ENCODE peak calls at places on chromosome 22, in four cellular contexts. I is stomach, W is H1, L is Peyer's patch. O is an unnamed sample.
A peak's percentile ranks its signal among the peaks of the same experiment; 100 is the strongest.

GRCh38 chr22:20509344-20510047 is 2.1 kb downstream of the MED15 start:
- DNase-seq in W (no peak), L (peak; percentile 79), I (peak; percentile 67), O (no peak)

GRCh38 chr22:32847067-32847491 is 45.6 kb downstream of the TIMP3 start:
- DNase-seq in L (no peak), W (no peak), I (no peak), O (no peak)

GRCh38 chr22:47629791-47630655 is 867.6 kb downstream of the TBC1D22A start:
- DNase-seq in L (peak; percentile 1), W (no peak), I (peak; percentile 3), O (no peak)

GRCh38 chr22:30602049-30602448 is 4.9 kb upstream of the TCN2 start:
- DNase-seq in L (no peak), W (no peak), I (no peak), O (no peak)

GRCh38 chr22:36381513-36382079 is 6.2 kb downstream of the MYH9 start:
- DNase-seq in L (no peak), I (no peak), W (no peak), O (no peak)

GRCh38 chr22:21726650-21727049 is 8.9 kb downstream of the YPEL1 start:
- DNase-seq in W (peak; percentile 74), L (no peak), I (no peak), O (no peak)

GRCh38 chr22:25362215-25362882 is 142.9 kb downstream of the CRYBB2 start:
- DNase-seq in W (peak; percentile 98), L (peak; percentile 69), I (peak; percentile 71), O (no peak)

GRCh38 chr22:30667092-30667485 is 586 bp downstream of the DUSP18 start:
- DNase-seq in I (no peak), W (no peak), L (no peak), O (no peak)

GRCh38 chr22:27692243-27692642 is 109.3 kb downstream of the MN1 start:
- DNase-seq in I (no peak), W (no peak), L (no peak), O (no peak)

GRCh38 chr22:45504703-45505341 is 2.1 kb downstream of the FBLN1 start:
- DNase-seq in L (no peak), I (no peak), W (peak; percentile 60), O (no peak)

GRCh38 chr22:17035246-17035645 is 27.2 kb upstream of the GAB4 start:
- DNase-seq in I (peak; percentile 57), W (no peak), L (no peak), O (no peak)

GRCh38 chr22:34877506-34877905 is 188.5 kb upstream of the ISX start:
- DNase-seq in W (no peak), L (no peak), I (no peak), O (no peak)

GRCh38 chr22:21775061-21775460 is 39.5 kb upstream of the YPEL1 start:
- DNase-seq in W (no peak), I (no peak), L (peak; percentile 13), O (no peak)

GRCh38 chr22:27405672-27406388 is 395.7 kb downstream of the MN1 start:
- DNase-seq in I (peak; percentile 73), L (no peak), W (peak; percentile 89), O (no peak)

GRCh38 chr22:28426346-28427132 is 253.1 kb downstream of the TTC28 start:
- DNase-seq in I (no peak), W (no peak), L (no peak), O (no peak)

GRCh38 chr22:33472462-33473344 is 414.5 kb upstream of the SYN3 start:
- DNase-seq in L (no peak), I (no peak), W (no peak), O (no peak)

GRCh38 chr22:36245805-36246356 is 6.6 kb upstream of the APOL2 start:
- DNase-seq in L (no peak), W (no peak), I (no peak), O (no peak)

GRCh38 chr22:44586337-44586990 is 88.4 kb upstream of the RTL6 start:
- DNase-seq in L (no peak), I (no peak), W (no peak), O (no peak)

GRCh38 chr22:45251828-45252227 is 11.1 kb upstream of the KIAA0930 start:
- DNase-seq in L (no peak), I (no peak), W (no peak), O (no peak)

GRCh38 chr22:40678493-40679248 is 613 bp upstream of the MCHR1 start:
- DNase-seq in L (no peak), I (no peak), W (no peak), O (no peak)

GRCh38 chr22:46577361-46578249 is 40.2 kb upstream of the CELSR1 start:
- DNase-seq in W (no peak), I (no peak), L (no peak), O (no peak)
- TF ChIP-seq POLR2A in W (no peak), I (no peak), L (no peak), O (no peak)

DNA sequence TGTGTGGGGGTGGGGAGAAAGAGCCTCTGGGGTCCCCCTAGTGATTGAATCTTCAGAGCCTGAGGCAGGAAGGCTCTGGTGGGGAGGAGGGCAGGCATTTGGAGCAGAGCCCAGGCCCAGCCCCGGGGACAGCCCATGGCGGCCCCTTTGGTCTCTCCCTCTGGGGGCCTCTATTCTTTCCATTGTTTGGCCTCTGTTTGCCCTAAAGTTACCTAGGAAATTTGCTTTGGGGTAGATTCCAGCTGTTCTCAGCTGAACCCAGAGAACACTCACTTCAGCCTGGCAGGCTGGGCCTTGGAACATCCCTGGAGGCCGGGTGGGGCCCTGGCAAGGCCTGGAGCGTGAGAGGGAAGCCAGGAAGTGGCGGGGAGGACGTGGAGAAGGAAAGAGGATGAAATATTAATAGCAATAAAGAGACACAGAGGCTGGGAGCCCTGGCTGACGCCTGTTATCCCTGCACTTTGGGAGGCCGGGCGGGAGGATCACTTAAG is 22.9 kb upstream of the A4GALT start:
- DNase-seq in W (no peak), L (no peak), I (no peak), O (no peak)
- TF ChIP-seq CTCF in W (no peak), L (no peak), I (no peak), O (no peak)

GRCh38 chr22:49658902-49659280 is 168.8 kb downstream of the BRD1 start:
- DNase-seq in L (no peak), W (no peak), I (no peak), O (no peak)

GRCh38 chr22:49659924-49660315 is 167.8 kb downstream of the BRD1 start:
- DNase-seq in L (no peak), W (no peak), I (no peak), O (no peak)

GRCh38 chr22:49659281-49659923 is 168.3 kb downstream of the BRD1 start:
- DNase-seq in W (no peak), L (no peak), I (no peak), O (no peak)

GRCh38 chr22:49660794-49661781 is 166.6 kb downstream of the BRD1 start:
- DNase-seq in I (no peak), W (peak; percentile 40), L (no peak), O (no peak)

GRCh38 chr22:49660321-49660720 is 167.4 kb downstream of the BRD1 start:
- DNase-seq in I (no peak), L (no peak), W (no peak), O (no peak)
- H3K4me1 ChIP-seq in I (no peaks in the 10 kb centered on the region), L (no peaks in the 10 kb centered on the region), W (peaks cover 5% of the 10 kb centered on the region), O (no peaks in the 10 kb centered on the region)

DNA sequence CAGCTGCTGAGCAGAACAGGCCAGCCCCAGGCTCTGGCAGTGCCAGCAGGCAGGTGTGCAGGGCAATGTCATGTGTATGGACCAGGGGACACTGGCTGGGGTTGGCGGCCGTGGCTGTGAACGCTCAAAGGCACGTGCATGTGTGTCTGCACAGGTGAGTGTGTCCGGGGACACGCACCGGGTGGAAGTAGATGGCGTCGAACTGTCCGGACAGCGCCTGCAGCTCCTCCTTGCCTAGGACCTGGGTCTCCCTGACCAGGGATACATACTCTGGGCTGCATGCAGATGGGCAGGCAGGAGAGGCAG is 863 bp downstream of the HDAC10 start:
- DNase-seq in I (no peak), L (no peak), W (no peak), O (no peak)
- TF ChIP-seq POLR2A in I (no peak), L (no peak), W (no peak), O (no peak)

O was measured in esophagus squamous epithelium.